ENCODE peak calls at places on chromosomes 1 and 21, in five cellular contexts. G, K, I, W and N are unnamed samples.

GRCh38 chr1:102842606-102843005 is 265.7 kb downstream of the COL11A1 start:
- DNase-seq in I (no peak), G (no peak), W (no peak), K (no peak), N (no peak)

GRCh38 chr1:154419620-154420020 is 14.5 kb downstream of the IL6R start:
- DNase-seq in G (peak; percentile 96), W (no peak), K (peak; percentile 74), I (peak; percentile 97), N (peak; percentile 90)

GRCh38 chr1:202834771-202835547 is 24.2 kb downstream of the PCAT6 start:
- DNase-seq in W (no peak), K (no peak), G (no peak), I (no peak), N (no peak)

GRCh38 chr1:168565825-168566224 is 10.6 kb upstream of the XCL1 start:
- DNase-seq in K (no peak), W (no peak), G (no peak), I (no peak), N (no peak)

GRCh38 chr1:200040516-200041138 is 13.1 kb downstream of the NR5A2 start:
- DNase-seq in I (no peak), W (peak; percentile 59), K (peak; percentile 70), G (peak; percentile 61), N (no peak)

GRCh38 chr1:63822540-63822939 is 48.7 kb downstream of the ROR1 start:
- DNase-seq in W (no peak), K (no peak), G (no peak), I (no peak), N (no peak)

GRCh38 chr21:44748621-44749020 is 37.2 kb upstream of the TSPEAR start:
- DNase-seq in W (no peak), I (peak; percentile 55), K (no peak), G (no peak), N (no peak)

GRCh38 chr1:245240648-245241165 is 85.9 kb downstream of the KIF26B start:
- DNase-seq in I (no peak), K (no peak), W (no peak), G (no peak), N (no peak)

GRCh38 chr1:77831566-77831965 is 52.1 kb downstream of the MIGA1 start:
- DNase-seq in I (no peak), W (no peak), G (no peak), K (no peak), N (peak; percentile 32)

GRCh38 chr1:232033285-232033684 is 406.7 kb downstream of the DISC1 start:
- DNase-seq in W (peak; percentile 36), I (no peak), G (no peak), K (no peak), N (no peak)

GRCh38 chr1:35717911-35718476 is 690 bp downstream of the C1orf216 start:
- DNase-seq in I (peak; percentile 95), K (peak; percentile 36), W (peak; percentile 41), G (peak; percentile 51), N (peak; percentile 65)

GRCh38 chr1:242139437-242139836 is 140.5 kb upstream of the MAP1LC3C start:
- DNase-seq in K (no peak), G (no peak), W (no peak), I (no peak), N (no peak)

GRCh38 chr1:145916745-145917144 is 1.8 kb downstream of the PEX11B start:
- DNase-seq in K (no peak), I (peak; percentile 58), W (no peak), G (no peak), N (peak; percentile 5)
- H3K4me2 ChIP-seq in K (peak overlapping the region; percentile 97), I (no peak overlapping the region), W (no peak overlapping the region), G (no peak overlapping the region), N (peak overlapping the region; percentile 33)

GRCh38 chr1:208228026-208228425 is 16.2 kb downstream of the PLXNA2 start:
- DNase-seq in I (no peak), K (no peak), G (no peak), W (no peak), N (no peak)
- TF ChIP-seq CTCF in I (no peak), K (no peak), G (no peak), W (no peak), N (no peak)

GRCh38 chr1:50158421-50158820 is 49.7 kb downstream of the ELAVL4 start:
- DNase-seq in W (no peak), I (no peak), G (no peak), K (no peak), N (no peak)

GRCh38 chr1:50163674-50164073 is 55.0 kb downstream of the ELAVL4 start:
- DNase-seq in K (no peak), G (no peak), W (no peak), I (no peak), N (no peak)
- H3K4me2 ChIP-seq in K (no peak overlapping the region), G (no peak overlapping the region), W (no peak overlapping the region), I (no peak overlapping the region), N (no peak overlapping the region)

GRCh38 chr1:224433671-224434446 is 738 bp downstream of the WDR26 start:
- DNase-seq in G (peak; percentile 46), I (peak; percentile 91), W (peak; percentile 61), K (peak; percentile 44), N (no peak)

GRCh38 chr1:224433041-224433670 is 1.4 kb downstream of the WDR26 start:
- DNase-seq in K (peak; percentile 15), I (peak; percentile 69), W (peak; percentile 39), G (peak; percentile 59), N (no peak)

GRCh38 chr1:224435318-224435763 is 744 bp upstream of the WDR26 start:
- DNase-seq in W (peak; percentile 18), G (peak; percentile 42), K (no peak), I (peak; percentile 96), N (peak; percentile 72)

GRCh38 chr1:224435999-224436398 is 1.4 kb upstream of the WDR26 start:
- DNase-seq in K (peak; percentile 48), G (no peak), I (no peak), W (no peak), N (no peak)

DNA sequence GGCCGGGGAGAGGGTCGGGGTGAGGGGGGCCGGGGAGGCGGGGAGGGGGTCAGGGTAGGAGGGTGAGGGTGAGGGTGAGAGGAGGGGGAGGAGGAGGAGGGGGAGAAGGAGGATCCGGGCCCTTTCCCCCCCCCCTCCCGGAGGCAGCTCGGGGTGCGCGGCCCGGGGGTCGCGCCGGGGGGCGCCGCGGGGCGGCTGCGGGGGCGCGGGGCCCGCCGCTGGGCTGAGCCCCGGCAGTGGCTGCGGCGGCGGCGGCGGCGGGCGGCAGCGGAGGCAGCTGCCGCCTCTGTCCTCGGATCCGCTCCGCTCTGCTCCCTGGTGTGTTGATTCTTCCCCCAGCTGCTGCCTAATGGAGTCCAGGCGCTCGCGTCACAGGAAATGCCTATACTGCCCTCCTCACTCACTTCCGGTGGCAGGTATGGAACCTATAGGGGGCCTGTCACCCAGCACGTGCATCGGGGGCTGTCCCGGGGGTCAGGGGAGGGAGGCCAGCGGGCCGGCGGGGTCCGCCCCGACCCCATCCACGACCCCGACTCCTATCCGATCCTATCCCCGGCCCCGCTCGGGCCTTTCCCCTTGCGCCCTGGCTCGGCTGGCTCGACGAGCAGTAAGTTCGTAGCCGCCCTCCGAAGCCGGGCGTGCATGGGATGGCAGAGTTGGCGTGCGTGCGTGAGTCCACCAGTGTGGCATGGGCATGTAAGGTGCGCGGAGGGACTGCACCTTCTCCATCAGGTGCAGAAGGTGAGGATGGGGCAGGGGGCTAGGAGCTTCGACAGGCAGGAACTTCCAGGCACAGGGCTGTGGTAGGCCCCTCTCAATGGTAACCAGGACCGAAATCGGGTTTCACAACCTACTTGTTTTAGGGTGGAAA is at the start of gene WDR26:
- DNase-seq in G (peak; percentile 81), W (peak; percentile 91), I (peak; percentile 97), K (peak; percentile 90), N (peak; percentile 65)
- TF ChIP-seq CTCF in G (peak; percentile 3), W (peak; percentile 22), I (no peak), K (peak; percentile 15), N (no peak)

GRCh38 chr1:208086116-208086515 is 158.1 kb downstream of the PLXNA2 start:
- DNase-seq in K (no peak), I (no peak), G (no peak), W (no peak), N (peak; percentile 36)

GRCh38 chr1:208084764-208085163 is 159.4 kb downstream of the PLXNA2 start:
- DNase-seq in K (no peak), I (no peak), G (no peak), W (no peak), N (no peak)

GRCh38 chr1:208083715-208084085 is 160.5 kb downstream of the PLXNA2 start:
- DNase-seq in I (no peak), W (no peak), G (no peak), K (no peak), N (no peak)

GRCh38 chr1:208084220-208084619 is 160.0 kb downstream of the PLXNA2 start:
- DNase-seq in I (no peak), G (no peak), W (no peak), K (no peak), N (no peak)

DNA sequence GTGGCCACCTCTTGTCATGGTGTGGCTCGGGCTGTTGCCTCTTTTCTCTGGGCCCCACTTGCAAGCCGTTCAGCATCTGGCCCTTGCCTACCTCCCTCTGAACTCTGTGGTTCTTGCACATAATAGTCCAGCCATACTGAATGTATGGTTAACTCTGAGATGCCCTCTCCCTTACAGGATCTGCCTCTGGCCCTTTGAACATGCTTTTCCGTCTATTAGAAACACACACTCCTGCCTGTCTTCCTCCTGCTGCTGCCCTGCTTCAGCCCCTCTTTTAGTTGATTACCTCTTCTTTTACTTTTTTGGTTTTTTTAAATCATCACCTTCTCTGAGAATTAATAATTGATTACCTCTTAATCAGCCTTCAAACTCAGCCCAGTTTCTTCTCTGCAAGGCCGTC is 158.5 kb downstream of the PLXNA2 start:
- DNase-seq in W (no peak), G (no peak), K (no peak), I (peak; percentile 68), N (no peak)
- H3K4me2 ChIP-seq in W (no peak overlapping the region), G (no peak overlapping the region), K (no peak overlapping the region), I (no peak overlapping the region), N (no peak overlapping the region)

GRCh38 chr1:84387480-84388163 is 10.7 kb upstream of the DNASE2B start:
- DNase-seq in G (no peak), K (no peak), I (peak; percentile 23), W (no peak), N (no peak)
- TF ChIP-seq CTCF in G (no peak), K (no peak), I (peak; percentile 51), W (no peak), N (no peak)

DNA sequence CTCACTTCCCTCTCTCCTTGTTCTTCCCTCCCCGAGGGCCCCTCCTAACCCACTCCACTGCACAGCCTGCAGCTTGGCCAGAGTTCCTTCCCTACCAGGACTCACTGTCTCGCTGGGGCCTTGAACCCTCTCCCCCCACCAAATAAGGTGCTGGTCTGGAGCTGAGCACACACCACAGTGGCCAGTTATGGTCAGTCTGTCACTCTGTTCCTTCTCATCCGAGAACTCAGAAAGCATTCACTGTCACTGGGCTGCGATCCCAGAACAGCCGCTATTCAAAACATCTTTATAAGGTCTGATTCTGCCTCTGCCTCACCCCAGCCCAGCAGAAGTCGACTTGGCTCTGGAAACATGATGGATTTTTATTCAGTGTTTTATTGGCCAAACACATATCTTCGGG is 19.8 kb upstream of the LBR start:
- DNase-seq in K (no peak), G (no peak), I (peak; percentile 88), W (no peak), N (no peak)
- H3K4me2 ChIP-seq in K (peak overlapping the region; percentile 43), G (no peak overlapping the region), I (peak overlapping the region; percentile 60), W (no peak overlapping the region), N (peak overlapping the region; percentile 43)

GRCh38 chr1:29939086-29939485 is 702.8 kb downstream of the PTPRU start:
- DNase-seq in G (no peak), I (peak; percentile 84), K (no peak), W (no peak), N (no peak)
- TF ChIP-seq CTCF in G (no peak), I (no peak), K (no peak), W (no peak), N (no peak)